ENCODE peak calls at places on chromosomes 4 and X, in nine cellular contexts. C is IMR-90, F is tibial nerve, P is A549, G is prostate gland, D is ovary, Q is H1, M is esophagus muscularis mucosa, T is suprapubic skin. B is an unnamed sample. For H3K4me1, the result is how much of the 10 kb centered on the place peaks cover.

GRCh38 chrX:24294619-24295018 is 19.2 kb downstream of the SUPT20HL2 start:
- DNase-seq in C (no peak), F (peak), P (no peak), G (no peak), D (peak), Q (peak), M (no peak), T (no peak), B (no peak)

GRCh38 chr4:6574747-6575502 is at the start of gene MAN2B2:
- DNase-seq in C (peak), F (peak), P (peak), G (peak), D (peak), Q (peak), M (peak), T (peak), B (peak)

GRCh38 chrX:43958529-43958928 is 14.7 kb downstream of the NDP start:
- DNase-seq in C (peak), F (peak), P (peak), G (peak), D (peak), Q (no peak), M (no peak), T (no peak), B (no peak)

GRCh38 chr4:81198151-81198550 is 16.9 kb downstream of the PRKG2 start:
- DNase-seq in C (no peak), F (no peak), P (no peak), G (no peak), D (no peak), Q (no peak), M (no peak), T (no peak), B (no peak)

GRCh38 chrX:67720344-67720743 is 176.5 kb downstream of the AR start:
- DNase-seq in C (no peak), F (no peak), P (no peak), G (no peak), D (no peak), Q (no peak), M (no peak), T (no peak), B (no peak)

GRCh38 chr4:6449746-6450369 is 22.6 kb downstream of the PPP2R2C start:
- DNase-seq in C (no peak), F (no peak), P (no peak), G (no peak), D (no peak), Q (no peak), M (no peak), T (no peak), B (no peak)

GRCh38 chrX:14676431-14676830 is 147.1 kb downstream of the GLRA2 start:
- DNase-seq in C (peak), F (no peak), P (no peak), G (no peak), D (no peak), Q (no peak), M (no peak), T (no peak), B (no peak)

GRCh38 chr4:175705407-175705806 is 106.7 kb downstream of the GPM6A start:
- DNase-seq in C (no peak), F (no peak), P (no peak), G (no peak), D (no peak), Q (no peak), M (no peak), T (no peak), B (no peak)

GRCh38 chr4:177740563-177740962 is 298.3 kb upstream of the AGA start:
- DNase-seq in C (peak), F (no peak), P (no peak), G (no peak), D (no peak), Q (no peak), M (no peak), T (no peak), B (no peak)

GRCh38 chr4:3108211-3108610 is 33.7 kb downstream of the HTT start:
- DNase-seq in C (peak), F (no peak), P (no peak), G (no peak), D (no peak), Q (no peak), M (no peak), T (no peak), B (no peak)

GRCh38 chrX:151970661-151971060 is 3.8 kb downstream of the GABRE start:
- DNase-seq in C (peak), F (peak), P (peak), G (no peak), D (peak), Q (no peak), M (no peak), T (peak), B (no peak)

GRCh38 chrX:11129546-11129945 is 18.4 kb downstream of the HCCS start:
- DNase-seq in C (no peak), F (no peak), P (no peak), G (no peak), D (no peak), Q (no peak), M (no peak), T (no peak), B (no peak)

GRCh38 chrX:69021095-69021494 is 144.2 kb downstream of the PJA1 start:
- DNase-seq in C (no peak), F (no peak), P (no peak), G (no peak), D (no peak), Q (no peak), M (peak), T (no peak), B (no peak)

GRCh38 chr4:167185465-167185864 is 48.8 kb downstream of the SPOCK3 start:
- DNase-seq in C (no peak), F (no peak), P (no peak), G (no peak), D (no peak), Q (no peak), M (no peak), T (no peak), B (no peak)

GRCh38 chr4:108113229-108113628 is 55.5 kb downstream of the LEF1 start:
- DNase-seq in C (no peak), F (no peak), P (no peak), G (no peak), D (no peak), Q (no peak), M (no peak), T (no peak), B (no peak)

GRCh38 chrX:11100281-11101035 is 10.7 kb upstream of the HCCS start:
- DNase-seq in C (peak), F (peak), P (peak), G (peak), D (peak), Q (no peak), M (no peak), T (no peak), B (no peak)

GRCh38 chr4:15244354-15244753 is 183.5 kb upstream of the C1QTNF7 start:
- DNase-seq in C (peak), F (no peak), P (no peak), G (no peak), D (no peak), Q (no peak), M (no peak), T (no peak), B (no peak)

GRCh38 chr4:24770111-24770584 is 25.2 kb upstream of the SOD3 start:
- DNase-seq in C (peak), F (no peak), P (no peak), G (no peak), D (no peak), Q (peak), M (peak), T (no peak), B (no peak)

GRCh38 chr4:82561745-82562552 is at the start of gene TMEM150C:
- DNase-seq in C (no peak), F (no peak), P (peak), G (peak), D (peak), Q (no peak), M (peak), T (no peak), B (no peak)

GRCh38 chr4:27270435-27270834 is 409.8 kb downstream of the STIM2 start:
- DNase-seq in C (no peak), F (no peak), P (no peak), G (no peak), D (no peak), Q (no peak), M (no peak), T (no peak), B (no peak)

GRCh38 chr4:136750898-136751297 is 781.4 kb downstream of the PCDH18 start:
- DNase-seq in C (peak), F (no peak), P (no peak), G (no peak), D (no peak), Q (no peak), M (no peak), T (no peak), B (no peak)

GRCh38 chr4:171582961-171583581 is 230.1 kb upstream of the GALNTL6 start:
- DNase-seq in C (no peak), F (no peak), P (no peak), G (no peak), D (no peak), Q (no peak), M (no peak), T (no peak), B (no peak)

DNA sequence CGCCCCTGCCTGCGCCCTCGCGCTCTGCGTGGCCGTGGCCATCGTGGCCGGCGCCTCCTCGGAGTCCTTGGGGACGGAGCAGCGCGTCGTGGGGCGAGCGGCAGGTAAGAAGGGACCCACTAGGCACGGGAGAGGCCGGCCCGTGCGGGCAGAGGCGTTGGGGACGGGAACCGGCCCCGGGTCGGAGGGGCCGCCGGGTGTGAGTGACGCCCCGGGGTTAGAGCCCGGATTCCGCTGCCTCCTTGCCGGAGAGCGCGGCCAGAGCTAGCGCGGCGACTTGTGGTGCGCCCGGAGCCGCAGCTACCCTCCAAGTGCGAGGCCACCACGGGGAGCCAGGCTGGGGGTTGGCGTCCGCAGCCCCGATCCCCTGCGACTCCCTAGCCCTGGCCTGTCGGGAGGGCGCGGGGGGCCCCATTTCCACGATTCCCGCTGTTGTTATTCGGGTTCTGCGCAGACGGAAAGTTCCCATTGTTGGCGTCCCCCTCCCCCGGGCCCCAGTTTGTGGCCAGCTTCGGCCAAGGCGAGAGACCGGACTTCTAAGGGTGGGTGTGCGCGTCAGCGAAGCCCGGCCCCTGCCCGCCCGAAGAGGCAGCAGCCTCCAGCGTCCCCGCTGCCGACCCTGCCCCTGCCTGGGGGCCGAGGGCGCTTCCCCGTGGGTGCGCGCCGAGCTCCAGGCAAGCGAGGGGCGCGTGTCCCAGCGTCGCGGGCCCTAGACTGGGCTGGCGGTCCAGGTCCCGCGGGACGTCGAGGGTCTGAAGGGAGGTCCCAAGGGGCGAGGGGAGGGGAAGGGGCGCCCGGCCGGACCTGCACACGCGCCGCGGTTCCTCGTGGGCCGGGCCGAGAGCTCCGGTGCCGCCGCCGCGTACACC is 1.1 kb downstream of the FGFR3 start:
- DNase-seq in C (no peak), F (no peak), P (no peak), G (no peak), D (no peak), Q (no peak), M (no peak), T (no peak), B (no peak)
- H3K4me3 ChIP-seq in C (peak), F (peak), P (peak), G (peak), D (peak), Q (peak), M (peak), T (peak), B (peak)

GRCh38 chr4:40238700-40239548 is 42.1 kb downstream of the RHOH start:
- DNase-seq in C (no peak), F (no peak), P (no peak), G (no peak), D (no peak), Q (no peak), M (no peak), T (no peak), B (no peak)
- H3K4me1 ChIP-seq in C (under half), F (under half), P (under half), G (under half), D (under half), Q (under half), M (under half), T (under half), B (under half)

GRCh38 chr4:151563194-151563593 is 154.2 kb downstream of the FHIP1A start:
- DNase-seq in C (no peak), F (no peak), P (no peak), G (peak), D (no peak), Q (no peak), M (no peak), T (no peak), B (no peak)
- TF ChIP-seq POLR2A in C (no peak), F (no peak), P (no peak), G (no peak), D (no peak), Q (no peak), M (no peak), T (no peak), B (no peak)

DNA sequence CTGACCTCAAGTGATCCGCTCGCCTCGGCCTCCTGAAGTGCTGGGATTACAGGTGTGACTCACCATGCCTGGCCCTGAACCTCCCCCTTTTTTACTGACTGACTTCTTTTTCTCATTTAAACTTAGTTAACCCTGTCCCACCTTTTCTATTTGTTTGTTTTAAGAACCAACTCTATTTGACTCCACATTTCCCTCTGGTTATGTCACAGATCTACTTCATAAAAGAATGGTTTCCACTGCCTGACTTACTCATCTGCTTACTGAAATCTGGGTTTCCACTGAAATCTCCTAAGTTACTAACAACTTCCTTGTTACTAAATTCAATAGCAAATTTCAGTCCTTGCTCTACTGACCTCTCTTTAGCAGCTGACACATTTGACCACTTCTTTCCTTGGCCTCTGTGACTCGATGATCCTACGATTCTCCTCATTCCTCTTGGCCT is 28.0 kb upstream of the NSUN7 start:
- DNase-seq in C (peak), F (no peak), P (no peak), G (no peak), D (no peak), Q (no peak), M (no peak), T (no peak), B (no peak)
- H3K4me3 ChIP-seq in C (no peak), F (no peak), P (no peak), G (no peak), D (no peak), Q (no peak), M (no peak), T (no peak), B (no peak)

DNA sequence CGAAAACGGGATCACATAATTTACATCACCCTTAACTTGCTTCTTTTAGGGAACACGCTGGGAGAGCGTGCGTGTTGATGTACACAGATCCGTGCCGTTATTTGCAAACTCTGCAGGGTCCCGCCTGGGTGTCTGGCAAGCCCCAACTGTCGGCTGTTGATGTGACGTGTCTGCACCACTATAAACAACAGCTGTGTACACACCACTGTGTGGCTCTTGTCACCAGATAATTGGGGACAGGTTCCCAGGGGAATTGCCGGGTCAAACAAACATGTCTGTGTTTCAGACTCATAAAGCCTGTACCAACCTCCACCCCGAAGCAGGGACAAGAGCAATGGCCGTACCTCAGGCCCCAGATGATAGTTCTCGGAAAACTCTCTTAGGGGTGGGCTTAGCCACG is 105.0 kb upstream of the AFAP1 start:
- DNase-seq in C (no peak), F (no peak), P (no peak), G (no peak), D (no peak), Q (no peak), M (no peak), T (no peak), B (no peak)
- H3K4me1 ChIP-seq in C (under half), F (under half), P (under half), G (under half), D (under half), Q (under half), M (under half), T (under half), B (under half)

DNA sequence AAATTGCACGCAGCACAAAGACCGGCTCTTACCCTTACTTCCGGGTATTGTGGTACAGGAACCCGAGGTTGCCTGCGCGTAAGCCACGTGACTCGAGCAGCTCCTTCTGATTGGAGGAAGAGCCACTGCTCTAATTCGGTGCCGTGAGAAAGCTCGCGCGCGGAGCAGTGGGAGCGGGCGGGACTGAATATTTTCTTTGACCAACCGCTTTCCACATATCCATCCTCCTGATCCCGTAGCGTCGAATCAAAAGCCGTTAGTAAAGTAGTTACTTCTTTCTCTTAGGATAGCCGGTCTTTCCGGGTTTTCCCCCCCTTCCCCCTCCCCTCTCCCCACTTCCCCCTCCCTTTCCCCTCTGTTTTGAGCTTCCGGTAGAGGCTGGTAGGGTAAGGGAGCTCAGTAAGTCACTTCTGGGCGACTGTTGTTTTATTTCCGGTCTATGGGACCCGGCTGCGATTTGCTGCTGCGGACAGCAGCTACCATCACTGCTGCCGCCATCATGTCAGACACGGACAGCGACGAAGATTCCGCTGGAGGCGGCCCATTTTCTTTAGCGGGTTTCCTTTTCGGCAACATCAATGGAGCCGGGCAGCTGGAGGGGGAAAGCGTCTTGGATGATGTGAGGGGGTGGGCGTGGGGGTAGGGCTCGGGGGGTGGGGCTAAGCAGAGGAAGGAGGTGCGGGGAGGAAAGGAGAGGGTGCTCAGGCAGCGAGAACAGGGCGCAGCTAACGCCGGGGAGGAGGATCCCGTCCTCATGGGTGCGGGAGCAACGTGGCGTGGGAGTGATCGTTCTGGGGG is at the start of gene TAF1:
- DNase-seq in C (peak), F (peak), P (peak), G (peak), D (peak), Q (peak), M (peak), T (peak), B (peak)
- TF ChIP-seq POLR2A in C (peak), F (no peak), P (peak), G (no peak), D (no peak), Q (peak), M (peak), T (no peak), B (no peak)

B was measured in esophagus squamous epithelium.